ENCODE peak calls at places on chromosomes 1 and 21, in five cellular contexts. One of them, this sample, is unnamed.
A peak's percentile ranks its signal among the peaks of the same experiment; 100 is the strongest.

GRCh38 chr1:109509176-109510134 is at the start of gene AMIGO1:
- DNase-seq in sigmoid colon: peak; percentile 80
- DNase-seq in EL: peak; percentile 72
- DNase-seq in kidney tubule cell: peak; percentile 48
- DNase-seq in psoas muscle: peak; percentile 76
- DNase-seq in this sample: peak; percentile 79

GRCh38 chr21:41616063-41616591 is 108.2 kb upstream of the TMPRSS2 start:
- DNase-seq in sigmoid colon: peak; percentile 74
- DNase-seq in EL: peak; percentile 81
- DNase-seq in kidney tubule cell: peak; percentile 33
- DNase-seq in psoas muscle: peak; percentile 51
- DNase-seq in this sample: no peak

GRCh38 chr1:112716133-112716720 is 1.1 kb upstream of the PPM1J start:
- DNase-seq in sigmoid colon: peak; percentile 94
- DNase-seq in EL: peak; percentile 91
- DNase-seq in kidney tubule cell: peak; percentile 91
- DNase-seq in psoas muscle: peak; percentile 84
- DNase-seq in this sample: peak; percentile 91

GRCh38 chr21:44865561-44866280 is 7.8 kb downstream of the PTTG1IP start:
- DNase-seq in sigmoid colon: peak; percentile 59
- DNase-seq in EL: no peak
- DNase-seq in kidney tubule cell: peak; percentile 39
- DNase-seq in psoas muscle: no peak
- DNase-seq in this sample: no peak

GRCh38 chr1:111448482-111448917 is 556 bp downstream of the WDR77 start:
- DNase-seq in sigmoid colon: no peak
- DNase-seq in EL: peak; percentile 36
- DNase-seq in kidney tubule cell: peak; percentile 56
- DNase-seq in psoas muscle: no peak
- DNase-seq in this sample: no peak

GRCh38 chr1:68383092-68383491 is 66.7 kb downstream of the RPE65 start:
- DNase-seq in sigmoid colon: no peak
- DNase-seq in EL: no peak
- DNase-seq in kidney tubule cell: peak; percentile 25
- DNase-seq in psoas muscle: no peak
- DNase-seq in this sample: no peak

GRCh38 chr1:54377040-54377691 is 29.0 kb downstream of the SSBP3 start:
- DNase-seq in sigmoid colon: no peak
- DNase-seq in EL: peak; percentile 29
- DNase-seq in kidney tubule cell: peak; percentile 56
- DNase-seq in psoas muscle: no peak
- DNase-seq in this sample: no peak

GRCh38 chr1:167697667-167698141 is 24.1 kb upstream of the MPZL1 start:
- DNase-seq in sigmoid colon: no peak
- DNase-seq in EL: no peak
- DNase-seq in kidney tubule cell: peak; percentile 6
- DNase-seq in psoas muscle: peak; percentile 73
- DNase-seq in this sample: no peak

GRCh38 chr1:39576016-39576657 is 453 bp downstream of the PABPC4 start:
- DNase-seq in sigmoid colon: no peak
- DNase-seq in EL: no peak
- DNase-seq in kidney tubule cell: peak; percentile 18
- DNase-seq in psoas muscle: peak; percentile 57
- DNase-seq in this sample: peak; percentile 63

GRCh38 chr1:35929730-35930592 is 944 bp upstream of the AGO3 start:
- DNase-seq in sigmoid colon: peak; percentile 83
- DNase-seq in EL: peak; percentile 56
- DNase-seq in kidney tubule cell: peak; percentile 52
- DNase-seq in psoas muscle: peak; percentile 41
- DNase-seq in this sample: peak; percentile 51

GRCh38 chr1:27659497-27660299 is 12.3 kb downstream of the IFI6 start:
- DNase-seq in sigmoid colon: peak; percentile 96
- DNase-seq in EL: peak; percentile 86
- DNase-seq in kidney tubule cell: peak; percentile 78
- DNase-seq in psoas muscle: peak; percentile 92
- DNase-seq in this sample: peak; percentile 94

GRCh38 chr1:6822530-6823359 is 37.5 kb downstream of the CAMTA1 start:
- DNase-seq in sigmoid colon: no peak
- DNase-seq in EL: no peak
- DNase-seq in kidney tubule cell: peak; percentile 28
- DNase-seq in psoas muscle: no peak
- DNase-seq in this sample: no peak

GRCh38 chr1:163084330-163084729 is 15.2 kb downstream of the RGS4 start:
- DNase-seq in sigmoid colon: no peak
- DNase-seq in EL: peak; percentile 41
- DNase-seq in kidney tubule cell: peak; percentile 15
- DNase-seq in psoas muscle: no peak
- DNase-seq in this sample: no peak

GRCh38 chr21:40208206-40208950 is 341.1 kb downstream of the PCP4 start:
- DNase-seq in sigmoid colon: no peak
- DNase-seq in EL: no peak
- DNase-seq in kidney tubule cell: no peak
- DNase-seq in psoas muscle: no peak
- DNase-seq in this sample: no peak

This sample was measured in ecto neural progenitor cell.